ENCODE peak calls at places on chromosomes 2 and 18, in ten cellular contexts. D is GM12892; J is stimulated activated naive CD4-positive, alpha-beta T cell; V is body of pancreas; W is stimulated activated CD8-positive, alpha-beta memory T cell treated with anti-CD3 and anti-CD28 coated beads, Interleukin-15, amount 100 ng/mL, for 1 hour; U is activated CD4-positive, alpha-beta T cell treated with anti-CD3 and anti-CD28 coated beads, Interleukin-2, amount 10 ng/mL, durations not matched to agents 7 days and 5 days; B is endodermal cell; Q is hippocampal formation; G is T-helper 9 cell; F is activated T-helper 1 cell treated with Interleukin-2 at 50 U/mL for 16 hours. O is an unnamed sample.

GRCh38 chr18:51235011-51235789 is 37.7 kb upstream of the MEX3C start:
- DNase-seq in D (no peak), J (no peak), V (no peak), W (no peak), U (no peak), B (peak), Q (no peak), G (no peak), F (no peak), O (no peak)

GRCh38 chr2:30216157-30216556 is 15.2 kb upstream of the LBH start:
- DNase-seq in D (no peak), J (no peak), V (no peak), W (no peak), U (no peak), B (no peak), Q (no peak), G (no peak), F (no peak), O (no peak)

GRCh38 chr2:36333350-36334012 is 22.1 kb upstream of the CRIM1 start:
- DNase-seq in D (no peak), J (no peak), V (no peak), W (no peak), U (peak), B (no peak), Q (no peak), G (no peak), F (no peak), O (no peak)

GRCh38 chr2:175476374-175476773 is 294.9 kb upstream of the ATP5MC3 start:
- DNase-seq in D (no peak), J (no peak), V (no peak), W (no peak), U (no peak), B (no peak), Q (no peak), G (no peak), F (no peak), O (no peak)

GRCh38 chr2:138922973-138923563 is 142.9 kb upstream of the NXPH2 start:
- DNase-seq in D (no peak), J (no peak), V (no peak), W (no peak), U (no peak), B (no peak), Q (peak), G (no peak), F (no peak), O (no peak)

GRCh38 chr2:52474091-52474490 is 1293.5 kb upstream of the CHAC2 start:
- DNase-seq in D (no peak), J (no peak), V (peak), W (no peak), U (no peak), B (no peak), Q (no peak), G (no peak), F (no peak), O (no peak)

GRCh38 chr2:64401501-64401880 is 52.5 kb upstream of the LGALSL start:
- DNase-seq in D (no peak), J (no peak), V (no peak), W (no peak), U (no peak), B (peak), Q (no peak), G (no peak), F (no peak), O (no peak)

GRCh38 chr2:64049633-64050220 is 30.5 kb upstream of the VPS54 start:
- DNase-seq in D (peak), J (peak), V (peak), W (peak), U (peak), B (peak), Q (peak), G (peak), F (peak), O (peak)

GRCh38 chr2:68920481-68921170 is 32.1 kb downstream of the GKN2 start:
- DNase-seq in D (no peak), J (no peak), V (no peak), W (no peak), U (no peak), B (no peak), Q (no peak), G (no peak), F (no peak), O (no peak)

GRCh38 chr2:56464066-56464465 is 280.3 kb downstream of the CCDC85A start:
- DNase-seq in D (no peak), J (no peak), V (no peak), W (no peak), U (no peak), B (no peak), Q (no peak), G (no peak), F (no peak), O (no peak)

GRCh38 chr2:239882335-239882734 is 142.8 kb downstream of the NDUFA10 start:
- DNase-seq in D (no peak), J (peak), V (peak), W (peak), U (peak), B (peak), Q (no peak), G (peak), F (peak), O (peak)

GRCh38 chr2:101442042-101442666 is 32.8 kb downstream of the RFX8 start:
- DNase-seq in D (no peak), J (no peak), V (no peak), W (no peak), U (no peak), B (no peak), Q (no peak), G (no peak), F (no peak), O (no peak)

GRCh38 chr2:116804901-116805300 is 1009.6 kb upstream of the DDX18 start:
- DNase-seq in D (no peak), J (no peak), V (no peak), W (no peak), U (no peak), B (no peak), Q (no peak), G (no peak), F (no peak), O (no peak)

GRCh38 chr18:25278415-25278814 is 73.6 kb downstream of the ZNF521 start:
- DNase-seq in D (no peak), J (no peak), V (no peak), W (no peak), U (no peak), B (no peak), Q (no peak), G (no peak), F (no peak), O (no peak)

GRCh38 chr18:44458777-44459176 is 221.9 kb upstream of the SETBP1 start:
- DNase-seq in D (no peak), J (no peak), V (no peak), W (no peak), U (no peak), B (no peak), Q (no peak), G (no peak), F (no peak), O (no peak)

GRCh38 chr18:62977512-62977911 is 262.2 kb downstream of the PHLPP1 start:
- DNase-seq in D (no peak), J (no peak), V (no peak), W (no peak), U (no peak), B (no peak), Q (no peak), G (no peak), F (no peak), O (no peak)

GRCh38 chr2:127024769-127025356 is 82.1 kb downstream of the BIN1 start:
- DNase-seq in D (no peak), J (no peak), V (peak), W (no peak), U (no peak), B (peak), Q (peak), G (no peak), F (no peak), O (no peak)

GRCh38 chr18:30358545-30358944 is 684.0 kb downstream of the DSC3 start:
- DNase-seq in D (no peak), J (no peak), V (no peak), W (no peak), U (no peak), B (no peak), Q (peak), G (no peak), F (no peak), O (no peak)

GRCh38 chr18:37483221-37483971 is 82.2 kb downstream of the CELF4 start:
- DNase-seq in D (no peak), J (no peak), V (peak), W (no peak), U (peak), B (peak), Q (no peak), G (no peak), F (no peak), O (no peak)

GRCh38 chr18:76430636-76431035 is 64.4 kb downstream of the ZNF516 start:
- DNase-seq in D (no peak), J (no peak), V (no peak), W (no peak), U (no peak), B (no peak), Q (peak), G (no peak), F (no peak), O (no peak)

GRCh38 chr18:35616664-35617423 is 35.3 kb downstream of the GALNT1 start:
- DNase-seq in D (peak), J (peak), V (peak), W (peak), U (peak), B (peak), Q (no peak), G (peak), F (peak), O (peak)

GRCh38 chr2:12151716-12152115 is 405.3 kb downstream of the LPIN1 start:
- DNase-seq in D (no peak), J (no peak), V (no peak), W (no peak), U (no peak), B (no peak), Q (no peak), G (no peak), F (no peak), O (no peak)

GRCh38 chr2:100142393-100142792 is at the start of gene AFF3:
- DNase-seq in D (peak), J (no peak), V (peak), W (no peak), U (peak), B (no peak), Q (no peak), G (no peak), F (peak), O (peak)

GRCh38 chr2:172552547-172553291 is 3.2 kb upstream of the PDK1 start:
- DNase-seq in D (no peak), J (no peak), V (no peak), W (no peak), U (no peak), B (no peak), Q (no peak), G (no peak), F (no peak), O (no peak)

GRCh38 chr2:74297391-74297790 is 45.8 kb downstream of the SLC4A5 start:
- DNase-seq in D (no peak), J (no peak), V (no peak), W (no peak), U (no peak), B (no peak), Q (no peak), G (no peak), F (no peak), O (no peak)

O was measured in naive thymus-derived CD8-positive, alpha-beta T cell.